ENCODE peak calls at places on chromosomes 4 and X, in six cellular contexts. S is mammary epithelial cell, M is heart left ventricle, L is cardiac muscle cell, J is IMR-90, Z is body of pancreas. Q is an unnamed sample.
A peak's percentile ranks its signal among the peaks of the same experiment; 100 is the strongest.

GRCh38 chr4:109131559-109131958 is 170.9 kb downstream of the COL25A1 start:
- DNase-seq in S (no peak), M (no peak), L (no peak), J (no peak), Z (no peak), Q (no peak)

GRCh38 chrX:2584216-2584615 is 83.4 kb upstream of the DHRSX start:
- DNase-seq in S (no peak), M (no peak), L (no peak), J (no peak), Z (no peak), Q (no peak)

GRCh38 chrX:66680451-66680850 is 41.6 kb upstream of the EDA2R start:
- DNase-seq in S (peak; percentile 50), M (no peak), L (peak; percentile 16), J (peak; percentile 38), Z (no peak), Q (no peak)

GRCh38 chr4:126807132-126807531 is 825.6 kb upstream of the INTU start:
- DNase-seq in S (peak; percentile 29), M (no peak), L (no peak), J (peak; percentile 4), Z (no peak), Q (no peak)

GRCh38 chr4:94714360-94714759 is 43.4 kb upstream of the BMPR1B start:
- DNase-seq in S (no peak), M (no peak), L (no peak), J (peak; percentile 13), Z (no peak), Q (no peak)

GRCh38 chr4:152937535-152938236 is 1.6 kb downstream of the FHDC1 start:
- DNase-seq in S (peak; percentile 58), M (peak; percentile 27), L (peak; percentile 38), J (peak; percentile 21), Z (peak; percentile 29), Q (peak; percentile 57)

GRCh38 chrX:17831255-17831654 is 29.8 kb downstream of the RAI2 start:
- DNase-seq in S (no peak), M (no peak), L (no peak), J (no peak), Z (no peak), Q (no peak)

GRCh38 chr4:36280555-36280954 is 861 bp upstream of the DTHD1 start:
- DNase-seq in S (peak; percentile 60), M (no peak), L (no peak), J (no peak), Z (no peak), Q (no peak)

GRCh38 chrX:8632949-8633348 is 99.0 kb downstream of the ANOS1 start:
- DNase-seq in S (no peak), M (no peak), L (peak; percentile 57), J (no peak), Z (no peak), Q (no peak)

GRCh38 chr4:16066586-16067128 is 17.2 kb downstream of the PROM1 start:
- DNase-seq in S (no peak), M (no peak), L (no peak), J (no peak), Z (no peak), Q (no peak)

GRCh38 chr4:80228460-80228859 is 31.2 kb downstream of the PRDM8 start:
- DNase-seq in S (no peak), M (no peak), L (no peak), J (no peak), Z (no peak), Q (no peak)

GRCh38 chrX:103157511-103158316 is 57.2 kb upstream of the BEX4 start:
- DNase-seq in S (peak; percentile 22), M (no peak), L (peak; percentile 72), J (peak; percentile 27), Z (peak; percentile 51), Q (peak; percentile 40)

GRCh38 chr4:157172011-157172410 is 48.5 kb upstream of the GRIA2 start:
- DNase-seq in S (no peak), M (no peak), L (peak; percentile 22), J (peak; percentile 31), Z (no peak), Q (no peak)

GRCh38 chrX:7789200-7789599 is 53.8 kb upstream of the VCX start:
- DNase-seq in S (no peak), M (no peak), L (no peak), J (no peak), Z (no peak), Q (no peak)

GRCh38 chr4:57109847-57110634 is at the start of gene IGFBP7:
- DNase-seq in S (peak; percentile 43), M (peak; percentile 77), L (peak; percentile 72), J (no peak), Z (peak; percentile 64), Q (peak; percentile 27)

GRCh38 chr4:54109226-54110018 is 9.5 kb downstream of the GSX2 start:
- DNase-seq in S (no peak), M (no peak), L (no peak), J (no peak), Z (no peak), Q (no peak)

GRCh38 chr4:8188743-8189550 is 10.1 kb upstream of the SH3TC1 start:
- DNase-seq in S (peak; percentile 98), M (peak; percentile 84), L (peak; percentile 71), J (no peak), Z (peak; percentile 87), Q (no peak)

GRCh38 chrX:12360389-12360788 is 222.1 kb downstream of the FRMPD4 start:
- DNase-seq in S (peak; percentile 81), M (no peak), L (peak; percentile 44), J (peak; percentile 86), Z (no peak), Q (no peak)

GRCh38 chrX:101287402-101287801 is 3.7 kb downstream of the TAF7L start:
- DNase-seq in S (peak; percentile 25), M (no peak), L (peak; percentile 56), J (peak; percentile 52), Z (no peak), Q (peak; percentile 31)

GRCh38 chr4:7769936-7770674 is 169.6 kb downstream of the AFAP1 start:
- DNase-seq in S (no peak), M (no peak), L (peak; percentile 42), J (peak; percentile 25), Z (no peak), Q (no peak)

GRCh38 chrX:149255860-149256259 is 249.2 kb downstream of the IDS start:
- DNase-seq in S (no peak), M (no peak), L (no peak), J (no peak), Z (no peak), Q (no peak)

GRCh38 chr4:128220286-128221235 is 67.1 kb downstream of the PGRMC2 start:
- DNase-seq in S (peak; percentile 42), M (no peak), L (peak; percentile 62), J (peak; percentile 75), Z (no peak), Q (no peak)

GRCh38 chr4:65918872-65919271 is 248.6 kb upstream of the EPHA5 start:
- DNase-seq in S (no peak), M (no peak), L (no peak), J (no peak), Z (no peak), Q (no peak)

GRCh38 chrX:150548684-150549083 is 19.7 kb upstream of the MTM1 start:
- DNase-seq in S (peak; percentile 61), M (no peak), L (no peak), J (peak; percentile 39), Z (no peak), Q (no peak)

GRCh38 chr4:152629908-152630307 is 49.9 kb downstream of the TMEM154 start:
- DNase-seq in S (no peak), M (no peak), L (no peak), J (no peak), Z (no peak), Q (no peak)

GRCh38 chr4:152691761-152692160 is 12.0 kb upstream of the TMEM154 start:
- DNase-seq in S (no peak), M (no peak), L (no peak), J (no peak), Z (no peak), Q (no peak)

GRCh38 chrX:18938710-18939109 is 45.2 kb downstream of the PHKA2 start:
- DNase-seq in S (no peak), M (no peak), L (no peak), J (peak; percentile 12), Z (no peak), Q (no peak)

GRCh38 chrX:82230013-82230412 is 1028.1 kb downstream of the SH3BGRL start:
- DNase-seq in S (no peak), M (no peak), L (no peak), J (no peak), Z (no peak), Q (no peak)

GRCh38 chr4:15197005-15197404 is 194.7 kb downstream of the CPEB2 start:
- DNase-seq in S (peak; percentile 28), M (no peak), L (peak; percentile 64), J (peak; percentile 28), Z (no peak), Q (no peak)

GRCh38 chr4:164949448-164950118 is 27.9 kb downstream of the TRIM61 start:
- DNase-seq in S (peak; percentile 27), M (no peak), L (no peak), J (no peak), Z (no peak), Q (no peak)

GRCh38 chr4:137274404-137274803 is 257.9 kb downstream of the PCDH18 start:
- DNase-seq in S (no peak), M (no peak), L (peak; percentile 58), J (peak; percentile 38), Z (no peak), Q (no peak)

GRCh38 chr4:24933684-24934275 is 20.9 kb upstream of the CCDC149 start:
- DNase-seq in S (no peak), M (no peak), L (no peak), J (no peak), Z (no peak), Q (no peak)
- H3K9me3 ChIP-seq in S (no peaks in the 10 kb centered on the region), M (peaks cover 20% of the 10 kb centered on the region), L (no peaks in the 10 kb centered on the region), J (peaks cover 11% of the 10 kb centered on the region), Z (no peaks in the 10 kb centered on the region), Q (no peaks in the 10 kb centered on the region)

GRCh38 chr4:76588268-76588667 is 153.2 kb downstream of the SHROOM3 start:
- DNase-seq in S (no peak), M (no peak), L (no peak), J (no peak), Z (no peak), Q (no peak)
- H3K27ac ChIP-seq in S (peak overlapping the region; percentile 4), M (peak overlapping the region; percentile 11), L (no peak overlapping the region), J (no peak overlapping the region), Z (no peak overlapping the region), Q (peak overlapping the region; percentile 74)

DNA sequence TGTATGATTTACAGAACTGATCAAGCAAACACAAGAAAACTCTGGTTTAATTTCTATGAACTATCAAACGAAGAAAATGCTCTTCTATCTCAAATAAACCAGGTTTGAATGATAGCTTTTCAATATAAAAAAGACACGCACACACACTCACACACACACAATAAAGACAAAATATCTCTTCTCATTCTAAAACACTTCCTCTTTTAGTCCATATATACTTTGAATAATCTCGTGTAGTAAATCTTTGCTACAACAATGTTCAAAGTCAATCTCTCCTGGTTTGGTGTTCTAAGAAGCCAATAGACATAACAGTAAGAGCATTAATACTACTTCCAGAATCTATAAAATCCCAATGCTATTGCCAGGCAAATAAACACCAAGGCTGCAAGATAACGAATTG is 13.3 kb downstream of the CXCL2 start:
- DNase-seq in S (no peak), M (no peak), L (no peak), J (no peak), Z (no peak), Q (no peak)
- TF ChIP-seq CTCF in S (no peak), M (no peak), L (no peak), J (no peak), Z (no peak), Q (no peak)

DNA sequence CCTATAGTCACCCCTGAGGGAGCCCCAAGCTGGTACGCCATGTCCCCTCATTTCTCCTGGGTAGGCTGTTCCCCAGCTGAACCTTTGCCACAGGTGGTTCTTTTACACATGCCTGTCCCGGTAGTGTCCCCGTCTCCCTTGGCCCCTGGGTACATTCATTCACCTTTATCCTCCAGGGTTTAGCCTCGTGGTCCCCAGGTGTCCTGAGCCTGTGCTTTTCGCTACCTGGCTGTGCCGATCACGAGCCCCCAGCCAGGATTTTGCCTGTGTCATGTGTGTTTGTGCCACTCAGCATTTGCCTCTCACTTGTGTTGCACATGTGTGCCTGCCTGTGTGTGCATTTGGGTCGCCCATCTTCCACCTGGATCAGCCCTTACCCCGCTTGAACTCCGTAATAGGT is 57.6 kb downstream of the GPR143 start:
- DNase-seq in S (no peak), M (no peak), L (no peak), J (no peak), Z (no peak), Q (no peak)
- H3K9me3 ChIP-seq in S (peaks cover 10% of the 10 kb centered on the region), M (peaks cover 6% of the 10 kb centered on the region), L (no peaks in the 10 kb centered on the region), J (no peaks in the 10 kb centered on the region), Z (no peaks in the 10 kb centered on the region), Q (no peaks in the 10 kb centered on the region)